ENCODE peak calls at places on chromosome 4, in four cellular contexts. M is DMS153; Y is NCI-H2171 treated with DMSO at 0.1 percent for 48 hours; F is stimulated activated CD4-positive, alpha-beta T cell treated with anti-CD3 and anti-CD28 coated beads, Interleukin-1b, Interleukin-23, amount 100 ng/mL, for 4 hours. G is an unnamed sample.

GRCh38 chr4:81198151-81198550 is 16.9 kb downstream of the PRKG2 start:
- DNase-seq in M (no peak), Y (peak; percentile 71), F (no peak), G (peak; percentile 51)

GRCh38 chr4:53586121-53586816 is 5.0 kb downstream of the LNX1 start:
- DNase-seq in M (no peak), Y (no peak), F (no peak), G (no peak)

GRCh38 chr4:70505152-70505748 is 13.1 kb upstream of the AMTN start:
- DNase-seq in M (no peak), Y (no peak), F (peak; percentile 21), G (peak; percentile 55)

GRCh38 chr4:629916-630641 is 4.7 kb downstream of the PDE6B start:
- DNase-seq in M (no peak), Y (peak; percentile 32), F (no peak), G (no peak)

GRCh38 chr4:89289312-89289711 is 18.3 kb downstream of the GPRIN3 start:
- DNase-seq in M (no peak), Y (no peak), F (no peak), G (no peak)

GRCh38 chr4:102616661-102617060 is 115.5 kb downstream of the NFKB1 start:
- DNase-seq in M (peak; percentile 24), Y (peak; percentile 32), F (no peak), G (no peak)

GRCh38 chr4:24778427-24779225 is 16.7 kb upstream of the SOD3 start:
- DNase-seq in M (no peak), Y (no peak), F (no peak), G (no peak)

GRCh38 chr4:15238720-15239119 is 189.1 kb upstream of the C1QTNF7 start:
- DNase-seq in M (no peak), Y (no peak), F (no peak), G (no peak)

GRCh38 chr4:25667931-25668557 is 12.4 kb downstream of the SLC34A2 start:
- DNase-seq in M (no peak), Y (no peak), F (no peak), G (no peak)

GRCh38 chr4:127463883-127464282 is 168.9 kb upstream of the INTU start:
- DNase-seq in M (no peak), Y (no peak), F (no peak), G (no peak)

GRCh38 chr4:57119054-57119651 is 9.0 kb upstream of the IGFBP7 start:
- DNase-seq in M (no peak), Y (no peak), F (no peak), G (no peak)

GRCh38 chr4:13328591-13328990 is 155.5 kb downstream of the RAB28 start:
- DNase-seq in M (no peak), Y (no peak), F (no peak), G (no peak)

GRCh38 chr4:88964450-88964849 is 92.5 kb downstream of the FAM13A start:
- DNase-seq in M (peak; percentile 28), Y (no peak), F (no peak), G (no peak)

GRCh38 chr4:159047478-159048165 is 55.3 kb upstream of the RAPGEF2 start:
- DNase-seq in M (no peak), Y (no peak), F (no peak), G (no peak)

GRCh38 chr4:98482847-98483806 is 175.3 kb downstream of the TSPAN5 start:
- DNase-seq in M (no peak), Y (no peak), F (peak; percentile 23), G (no peak)

GRCh38 chr4:124970011-124970410 is 257.5 kb upstream of the ANKRD50 start:
- DNase-seq in M (no peak), Y (no peak), F (no peak), G (no peak)

GRCh38 chr4:183375156-183375555 is 52.9 kb upstream of the CLDN24 start:
- DNase-seq in M (no peak), Y (no peak), F (no peak), G (no peak)

GRCh38 chr4:8647626-8648025 is 55.1 kb downstream of the CPZ start:
- DNase-seq in M (no peak), Y (peak; percentile 8), F (no peak), G (no peak)

GRCh38 chr4:5893013-5893580 is at the start of gene CRMP1:
- DNase-seq in M (no peak), Y (peak; percentile 69), F (no peak), G (peak; percentile 88)

GRCh38 chr4:127370495-127371069 is 262.2 kb upstream of the INTU start:
- DNase-seq in M (no peak), Y (no peak), F (no peak), G (no peak)

GRCh38 chr4:141807501-141807900 is 171.1 kb downstream of the IL15 start:
- DNase-seq in M (no peak), Y (no peak), F (no peak), G (no peak)

GRCh38 chr4:122652379-122652778 is 31.5 kb upstream of the IL21 start:
- DNase-seq in M (no peak), Y (no peak), F (peak; percentile 34), G (no peak)

GRCh38 chr4:180060159-180060889 is 2182.9 kb upstream of the TENM3 start:
- DNase-seq in M (peak; percentile 22), Y (peak; percentile 1), F (no peak), G (peak; percentile 62)

GRCh38 chr4:155495572-155496293 is 119.0 kb upstream of the MAP9 start:
- DNase-seq in M (no peak), Y (no peak), F (no peak), G (no peak)

GRCh38 chr4:168357941-168358340 is 39.4 kb upstream of the DDX60 start:
- DNase-seq in M (no peak), Y (no peak), F (no peak), G (no peak)

GRCh38 chr4:184792950-184793555 is 32.7 kb downstream of the ACSL1 start:
- DNase-seq in M (no peak), Y (no peak), F (peak; percentile 56), G (no peak)

GRCh38 chr4:186999676-187000075 is 276.0 kb upstream of the FAT1 start:
- DNase-seq in M (no peak), Y (no peak), F (no peak), G (no peak)

GRCh38 chr4:140789752-140790151 is 33.6 kb upstream of the TBC1D9 start:
- DNase-seq in M (no peak), Y (no peak), F (no peak), G (no peak)

GRCh38 chr4:6334203-6334887 is 64.7 kb downstream of the WFS1 start:
- DNase-seq in M (no peak), Y (no peak), F (no peak), G (no peak)

GRCh38 chr4:3465698-3466671 is 2.9 kb downstream of the DOK7 start:
- DNase-seq in M (no peak), Y (no peak), F (no peak), G (no peak)